ENCODE peak calls at places on chromosomes 12 and 14, in four cellular contexts. One of them, this sample, is unnamed.

GRCh38 chr14:89792489-89793366 is 161.8 kb downstream of the EFCAB11 start:
- DNase-seq in heart left ventricle: peak; percentile 52
- DNase-seq in fibroblast of mammary gland: peak; percentile 81
- DNase-seq in A549: no peak
- DNase-seq in this sample: peak; percentile 44

GRCh38 chr14:62939970-62940369 is 105.3 kb downstream of the KCNH5 start:
- DNase-seq in heart left ventricle: no peak
- DNase-seq in fibroblast of mammary gland: no peak
- DNase-seq in A549: no peak
- DNase-seq in this sample: no peak

GRCh38 chr12:113002155-113002554 is 23.8 kb downstream of the OAS2 start:
- DNase-seq in heart left ventricle: no peak
- DNase-seq in fibroblast of mammary gland: no peak
- DNase-seq in A549: peak; percentile 28
- DNase-seq in this sample: no peak

GRCh38 chr12:78880078-78880477 is 15.5 kb downstream of the SYT1 start:
- DNase-seq in heart left ventricle: no peak
- DNase-seq in fibroblast of mammary gland: peak; percentile 11
- DNase-seq in A549: no peak
- DNase-seq in this sample: peak; percentile 59

GRCh38 chr12:124337628-124338027 is 42.7 kb downstream of the RFLNA start:
- DNase-seq in heart left ventricle: no peak
- DNase-seq in fibroblast of mammary gland: no peak
- DNase-seq in A549: no peak
- DNase-seq in this sample: no peak

GRCh38 chr12:79406993-79407392 is 283.8 kb downstream of the PAWR start:
- DNase-seq in heart left ventricle: no peak
- DNase-seq in fibroblast of mammary gland: peak; percentile 35
- DNase-seq in A549: no peak
- DNase-seq in this sample: peak; percentile 45

GRCh38 chr12:25794580-25794979 is 163.9 kb upstream of the RASSF8 start:
- DNase-seq in heart left ventricle: no peak
- DNase-seq in fibroblast of mammary gland: no peak
- DNase-seq in A549: no peak
- DNase-seq in this sample: no peak

GRCh38 chr14:82999802-83000201 is 1466.1 kb upstream of the SEL1L start:
- DNase-seq in heart left ventricle: no peak
- DNase-seq in fibroblast of mammary gland: peak; percentile 4
- DNase-seq in A549: no peak
- DNase-seq in this sample: no peak

GRCh38 chr12:95220726-95221125 is 3.1 kb downstream of the VEZT start:
- DNase-seq in heart left ventricle: no peak
- DNase-seq in fibroblast of mammary gland: no peak
- DNase-seq in A549: no peak
- DNase-seq in this sample: no peak

GRCh38 chr12:53495903-53496751 is 3.1 kb downstream of the MAP3K12 start:
- DNase-seq in heart left ventricle: peak; percentile 65
- DNase-seq in fibroblast of mammary gland: peak; percentile 81
- DNase-seq in A549: peak; percentile 36
- DNase-seq in this sample: peak; percentile 93

GRCh38 chr12:27456618-27457017 is 10.1 kb downstream of the SMCO2 start:
- DNase-seq in heart left ventricle: no peak
- DNase-seq in fibroblast of mammary gland: no peak
- DNase-seq in A549: no peak
- DNase-seq in this sample: no peak

GRCh38 chr12:52837781-52838736 is 3.9 kb upstream of the KRT79 start:
- DNase-seq in heart left ventricle: no peak
- DNase-seq in fibroblast of mammary gland: peak; percentile 34
- DNase-seq in A549: no peak
- DNase-seq in this sample: no peak

GRCh38 chr14:71380271-71380670 is 473.0 kb downstream of the PCNX1 start:
- DNase-seq in heart left ventricle: no peak
- DNase-seq in fibroblast of mammary gland: no peak
- DNase-seq in A549: no peak
- DNase-seq in this sample: peak; percentile 94

GRCh38 chr14:80567905-80568512 is 356.7 kb upstream of the DIO2 start:
- DNase-seq in heart left ventricle: no peak
- DNase-seq in fibroblast of mammary gland: peak; percentile 7
- DNase-seq in A549: no peak
- DNase-seq in this sample: no peak

GRCh38 chr14:88129306-88130056 is 124.5 kb downstream of the GPR65 start:
- DNase-seq in heart left ventricle: peak; percentile 25
- DNase-seq in fibroblast of mammary gland: peak; percentile 97
- DNase-seq in A549: no peak
- DNase-seq in this sample: peak; percentile 95

GRCh38 chr12:57489157-57489641 is 1.3 kb downstream of the MARS1 start:
- DNase-seq in heart left ventricle: no peak
- DNase-seq in fibroblast of mammary gland: peak; percentile 62
- DNase-seq in A549: no peak
- DNase-seq in this sample: peak; percentile 37

GRCh38 chr14:56195727-56196126 is 77.5 kb downstream of the PELI2 start:
- DNase-seq in heart left ventricle: peak; percentile 42
- DNase-seq in fibroblast of mammary gland: peak; percentile 75
- DNase-seq in A549: no peak
- DNase-seq in this sample: peak; percentile 56

GRCh38 chr14:67908061-67908767 is 88.6 kb downstream of the RAD51B start:
- DNase-seq in heart left ventricle: no peak
- DNase-seq in fibroblast of mammary gland: peak; percentile 60
- DNase-seq in A549: no peak
- DNase-seq in this sample: peak; percentile 33

GRCh38 chr12:113297621-113298471 is 37.1 kb downstream of the SLC8B1 start:
- DNase-seq in heart left ventricle: no peak
- DNase-seq in fibroblast of mammary gland: no peak
- DNase-seq in A549: no peak
- DNase-seq in this sample: no peak

GRCh38 chr12:121403721-121404120 is 3.8 kb downstream of the RNF34 start:
- DNase-seq in heart left ventricle: no peak
- DNase-seq in fibroblast of mammary gland: no peak
- DNase-seq in A549: no peak
- DNase-seq in this sample: no peak

GRCh38 chr14:23930742-23931141 is 22.8 kb upstream of the DHRS4 start:
- DNase-seq in heart left ventricle: no peak
- DNase-seq in fibroblast of mammary gland: peak; percentile 74
- DNase-seq in A549: no peak
- DNase-seq in this sample: peak; percentile 83

GRCh38 chr14:69214376-69214775 is 23.1 kb downstream of the EXD2 start:
- DNase-seq in heart left ventricle: no peak
- DNase-seq in fibroblast of mammary gland: no peak
- DNase-seq in A549: no peak
- DNase-seq in this sample: no peak

GRCh38 chr12:123250471-123251383 is 17.5 kb downstream of the MTRFR start:
- DNase-seq in heart left ventricle: no peak
- DNase-seq in fibroblast of mammary gland: no peak
- DNase-seq in A549: peak; percentile 71
- DNase-seq in this sample: no peak

DNA sequence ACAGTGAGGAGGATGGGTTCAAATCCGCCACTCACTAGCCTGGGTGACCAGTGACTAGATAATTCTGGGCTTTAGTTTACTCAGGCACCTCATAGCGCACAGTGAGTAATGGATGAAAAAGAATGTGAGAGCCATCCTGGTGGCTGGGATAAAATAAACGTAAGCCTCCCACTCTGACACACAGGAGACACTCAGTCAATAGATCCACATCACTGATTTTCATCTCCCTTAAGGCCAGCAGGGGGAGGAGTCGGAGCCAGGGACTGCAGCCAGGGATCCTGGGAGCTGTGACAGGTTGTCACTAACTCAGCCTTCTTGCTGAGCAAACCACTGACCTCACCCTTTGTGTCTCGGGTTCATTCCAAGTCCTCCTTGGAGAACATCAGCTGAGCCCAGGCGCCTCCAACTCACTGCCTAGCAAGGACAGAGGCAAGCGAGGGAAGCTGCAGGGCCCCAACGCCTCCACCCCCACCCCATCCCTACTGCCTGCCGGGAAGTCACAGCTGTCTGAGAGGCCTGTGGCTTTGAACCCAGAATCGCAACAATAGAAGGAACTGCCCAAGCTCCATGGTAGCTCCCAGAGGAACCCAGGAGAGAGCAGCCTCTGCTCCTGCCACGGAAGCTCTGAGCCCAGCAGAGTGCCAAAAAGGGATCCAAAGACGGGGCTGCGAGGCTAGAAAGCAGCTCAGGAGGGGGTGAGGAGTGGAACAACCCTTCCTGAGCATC is 30.7 kb downstream of the PXN start:
- DNase-seq in heart left ventricle: peak; percentile 93
- DNase-seq in fibroblast of mammary gland: peak; percentile 100
- DNase-seq in A549: peak; percentile 94
- DNase-seq in this sample: peak; percentile 96
- TF ChIP-seq CTCF in heart left ventricle: peak; percentile 58
- TF ChIP-seq CTCF in fibroblast of mammary gland: peak; percentile 49
- TF ChIP-seq CTCF in A549: peak; percentile 39
- TF ChIP-seq CTCF in this sample: peak; percentile 39

GRCh38 chr12:69298947-69299346 is 49.2 kb upstream of the LYZ start:
- DNase-seq in heart left ventricle: no peak
- DNase-seq in fibroblast of mammary gland: no peak
- DNase-seq in A549: no peak
- DNase-seq in this sample: no peak

GRCh38 chr12:69298133-69298532 is 50.0 kb upstream of the LYZ start:
- DNase-seq in heart left ventricle: no peak
- DNase-seq in fibroblast of mammary gland: no peak
- DNase-seq in A549: no peak
- DNase-seq in this sample: no peak
- TF ChIP-seq CTCF in heart left ventricle: no peak
- TF ChIP-seq CTCF in fibroblast of mammary gland: no peak
- TF ChIP-seq CTCF in A549: no peak
- TF ChIP-seq CTCF in this sample: no peak

GRCh38 chr14:100062602-100063001 is 2.6 kb upstream of the EVL start:
- DNase-seq in heart left ventricle: no peak
- DNase-seq in fibroblast of mammary gland: no peak
- DNase-seq in A549: no peak
- DNase-seq in this sample: no peak
- TF ChIP-seq CTCF in heart left ventricle: no peak
- TF ChIP-seq CTCF in fibroblast of mammary gland: no peak
- TF ChIP-seq CTCF in A549: no peak
- TF ChIP-seq CTCF in this sample: no peak

DNA sequence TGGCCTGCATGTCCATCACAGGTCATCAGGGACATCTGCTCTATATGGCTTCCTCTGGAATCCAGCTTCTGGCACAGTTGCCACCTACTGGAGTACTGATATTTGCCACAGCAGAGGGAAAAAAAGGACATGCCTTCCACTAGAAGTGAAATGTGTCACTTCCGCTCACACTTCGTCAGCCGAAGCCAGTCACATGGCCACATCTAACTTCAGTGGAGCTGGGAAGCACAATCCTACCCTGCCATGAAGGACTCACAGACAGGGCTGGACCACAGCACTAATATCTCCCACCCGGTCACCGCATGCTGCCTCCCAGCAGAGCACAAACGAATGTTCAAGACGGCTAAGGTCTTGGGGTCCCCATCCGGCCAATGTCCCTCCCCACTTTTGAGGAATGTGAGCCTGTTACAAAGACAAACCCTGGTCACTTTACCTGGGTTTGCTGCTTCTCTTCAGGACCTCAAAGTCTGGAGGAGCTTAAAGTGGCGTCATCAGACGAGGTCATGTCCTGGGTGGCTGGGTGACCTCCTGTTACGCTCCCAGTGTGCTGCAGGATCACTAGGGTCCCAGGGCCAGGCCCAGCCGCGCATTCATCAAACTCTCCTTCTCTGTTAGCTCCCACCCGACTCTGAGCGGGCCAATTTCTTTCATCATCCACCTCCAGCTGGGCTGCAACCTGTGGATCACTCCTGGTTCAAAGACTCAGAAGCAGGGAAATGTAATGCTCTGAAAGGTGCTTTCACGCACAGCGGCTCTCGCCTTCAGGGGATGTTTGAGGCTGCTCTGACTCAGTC is 98.5 kb downstream of the GCH1 start:
- DNase-seq in heart left ventricle: no peak
- DNase-seq in fibroblast of mammary gland: no peak
- DNase-seq in A549: no peak
- DNase-seq in this sample: no peak
- TF ChIP-seq CTCF in heart left ventricle: no peak
- TF ChIP-seq CTCF in fibroblast of mammary gland: no peak
- TF ChIP-seq CTCF in A549: no peak
- TF ChIP-seq CTCF in this sample: no peak

DNA sequence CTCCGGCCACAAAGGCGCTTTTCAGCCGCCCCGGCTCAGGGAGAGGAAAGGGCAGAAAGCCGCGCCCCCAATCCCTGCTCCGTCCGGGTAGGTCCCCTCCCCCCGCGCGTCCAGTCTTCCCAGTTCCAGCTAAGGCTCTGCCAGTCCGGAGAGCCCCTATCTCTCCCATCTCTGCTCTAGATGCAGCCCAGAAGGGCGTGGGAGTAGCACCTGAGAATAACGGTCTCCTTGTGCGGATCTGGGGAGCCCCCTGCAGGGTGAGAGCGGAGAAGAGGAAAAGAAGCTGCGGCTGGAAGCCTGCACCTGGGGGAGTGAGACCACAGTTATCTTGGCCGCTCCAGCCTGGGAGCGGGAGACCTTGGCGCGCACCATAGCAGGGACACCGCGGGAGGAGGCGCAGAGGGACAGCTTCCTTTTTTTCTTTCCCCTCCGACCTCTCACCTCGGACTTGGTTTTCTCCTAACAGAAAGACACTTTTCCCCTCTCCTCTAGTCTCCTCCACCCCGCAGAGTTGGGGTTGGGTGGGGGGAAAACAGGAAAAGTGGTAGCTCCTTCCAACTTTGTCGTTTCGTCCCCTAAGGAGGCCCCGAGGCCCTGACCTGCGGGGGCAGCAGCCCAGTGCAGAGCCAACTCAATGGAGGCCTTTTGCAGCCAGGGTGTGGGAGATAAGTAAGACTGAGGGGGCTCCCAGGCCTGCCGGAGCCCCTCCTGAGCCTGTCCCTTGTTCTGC is 2.4 kb downstream of the DHH start:
- DNase-seq in heart left ventricle: peak; percentile 50
- DNase-seq in fibroblast of mammary gland: peak; percentile 41
- DNase-seq in A549: peak; percentile 82
- DNase-seq in this sample: no peak
- TF ChIP-seq CTCF in heart left ventricle: peak; percentile 50
- TF ChIP-seq CTCF in fibroblast of mammary gland: peak; percentile 41
- TF ChIP-seq CTCF in A549: peak; percentile 54
- TF ChIP-seq CTCF in this sample: peak; percentile 51

DNA sequence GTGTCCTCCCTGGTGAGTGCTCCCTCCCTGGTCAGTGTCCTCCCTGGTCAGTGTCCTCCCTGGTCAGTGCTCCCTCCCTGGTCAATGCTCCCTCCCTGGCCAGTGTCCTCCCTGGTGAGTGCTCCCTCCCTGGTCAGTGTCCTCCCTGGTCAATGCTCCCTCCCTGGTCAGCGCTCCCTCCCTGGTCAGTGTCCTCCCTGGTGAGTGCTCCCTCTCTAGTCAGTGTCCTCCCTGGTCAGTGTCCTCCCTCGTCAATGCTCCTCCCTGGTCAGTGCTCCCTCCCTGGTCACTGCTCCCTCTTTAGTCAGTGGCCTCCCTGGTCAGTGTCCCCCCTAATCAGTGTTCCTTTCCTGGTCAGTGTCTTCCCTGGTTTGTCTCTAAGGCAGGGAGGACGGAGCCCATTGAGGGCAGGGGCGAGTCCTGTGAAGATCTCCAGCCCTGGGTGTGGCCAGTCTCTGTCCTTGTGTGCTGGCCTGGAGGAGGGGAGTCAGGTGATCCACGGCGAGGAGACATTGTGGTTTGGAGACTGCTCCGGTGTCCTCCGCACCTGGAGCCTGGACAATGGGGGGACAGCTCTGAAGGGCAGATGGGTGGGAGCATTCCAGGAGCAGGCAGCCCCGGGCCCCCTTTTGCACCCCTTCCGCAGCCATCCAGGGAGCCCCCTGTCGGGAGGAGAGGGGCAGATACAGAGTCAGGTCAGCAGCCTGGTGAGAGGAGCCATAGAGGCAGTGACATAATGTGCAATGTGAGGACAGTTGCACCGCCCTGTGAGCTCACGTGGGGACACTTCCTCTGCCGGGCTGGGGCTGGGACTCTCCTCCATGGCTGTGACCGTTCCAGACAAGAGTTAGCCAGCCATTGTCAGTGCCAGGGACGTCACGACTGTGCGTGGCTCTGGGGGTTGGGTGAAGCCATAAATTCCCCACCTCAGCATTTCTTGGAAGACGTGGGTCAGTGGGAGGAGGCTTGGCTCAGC is 93.4 kb downstream of the ADGRD1 start:
- DNase-seq in heart left ventricle: peak; percentile 61
- DNase-seq in fibroblast of mammary gland: no peak
- DNase-seq in A549: no peak
- DNase-seq in this sample: no peak
- TF ChIP-seq CTCF in heart left ventricle: peak; percentile 14
- TF ChIP-seq CTCF in fibroblast of mammary gland: no peak
- TF ChIP-seq CTCF in A549: no peak
- TF ChIP-seq CTCF in this sample: no peak